ENCODE peak calls at places on chromosomes 12 and 14, in nine cellular contexts. F is left lung, U is A549, L is fibroblast of mammary gland, Q is BE2C, X is AG04450, Z is tibial artery, Y is pancreas, N is heart right ventricle. O is an unnamed sample.

GRCh38 chr14:55133416-55133815 is 4.4 kb downstream of the LGALS3 start:
- DNase-seq in X (no peak), N (no peak), L (peak; percentile 74), Q (no peak), F (no peak), U (no peak), Y (no peak), Z (no peak), O (no peak)

GRCh38 chr12:11959117-11959823 is 111.5 kb upstream of the BCL2L14 start:
- DNase-seq in Y (no peak), Z (no peak), N (no peak), X (no peak), Q (no peak), U (no peak), L (peak; percentile 55), F (no peak), O (no peak)

GRCh38 chr14:75811136-75811839 is 150.2 kb downstream of the TTLL5 start:
- DNase-seq in U (no peak), L (no peak), N (no peak), F (no peak), Y (no peak), X (no peak), Z (no peak), Q (no peak), O (no peak)

GRCh38 chr14:22830329-22831010 is 783 bp downstream of the MRPL52 start:
- DNase-seq in X (no peak), F (no peak), Z (no peak), U (no peak), Y (no peak), L (no peak), N (no peak), Q (no peak), O (no peak)

GRCh38 chr14:61877050-61877390 is 114.8 kb downstream of the SNAPC1 start:
- DNase-seq in N (no peak), Y (no peak), L (no peak), X (no peak), U (no peak), Q (no peak), F (no peak), Z (no peak), O (no peak)

GRCh38 chr14:64324461-64325255 is 30.5 kb upstream of the ESR2 start:
- DNase-seq in U (no peak), X (no peak), Y (no peak), F (no peak), L (peak; percentile 55), Z (no peak), Q (no peak), N (no peak), O (peak; percentile 65)

GRCh38 chr12:21882635-21883034 is 58.6 kb downstream of the ABCC9 start:
- DNase-seq in L (no peak), F (no peak), U (no peak), N (no peak), X (no peak), Q (no peak), Z (no peak), Y (no peak), O (no peak)

GRCh38 chr14:55075628-55076027 is 24.2 kb downstream of the MAPK1IP1L start:
- DNase-seq in F (no peak), X (no peak), L (peak; percentile 23), Z (no peak), N (no peak), Q (no peak), U (no peak), Y (no peak), O (peak; percentile 48)

GRCh38 chr14:91395998-91396660 is 21.5 kb downstream of the CCDC88C start:
- DNase-seq in X (no peak), Q (no peak), L (no peak), U (no peak), F (no peak), Z (no peak), Y (no peak), N (no peak), O (no peak)

GRCh38 chr14:91398707-91399106 is 18.9 kb downstream of the CCDC88C start:
- DNase-seq in Q (peak; percentile 66), Z (no peak), X (no peak), N (no peak), F (no peak), U (no peak), L (no peak), Y (no peak), O (no peak)

GRCh38 chr14:91396959-91397815 is 20.4 kb downstream of the CCDC88C start:
- DNase-seq in U (no peak), N (no peak), Y (peak; percentile 73), X (no peak), L (no peak), F (peak; percentile 71), Z (no peak), Q (no peak), O (no peak)

GRCh38 chr14:91399868-91400640 is 17.6 kb downstream of the CCDC88C start:
- DNase-seq in F (no peak), L (no peak), Q (no peak), N (no peak), Y (no peak), X (no peak), Z (no peak), U (no peak), O (no peak)

DNA sequence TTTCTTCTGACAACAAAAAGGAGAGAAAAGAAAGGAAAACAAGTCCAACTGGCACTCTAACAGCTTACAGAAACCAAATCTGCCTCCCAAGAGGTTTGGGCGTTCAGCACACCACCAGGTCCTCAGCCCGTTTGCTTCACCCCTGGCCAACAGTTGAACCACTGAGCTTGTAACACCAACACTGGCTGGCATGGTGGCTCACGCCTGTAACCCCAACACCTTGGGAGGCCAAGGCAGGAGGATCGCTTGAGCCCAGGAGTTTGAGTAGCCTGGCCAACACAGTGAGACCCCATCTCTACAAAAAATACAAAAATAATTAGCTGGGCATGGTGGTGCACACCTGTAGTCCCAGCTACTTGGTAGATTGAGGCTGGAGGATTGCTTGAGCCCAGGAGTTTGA is 19.4 kb downstream of the CCDC88C start:
- DNase-seq in L (no peak), Z (no peak), Q (no peak), X (no peak), U (no peak), N (no peak), F (no peak), Y (no peak), O (no peak)
- H3K4me3 ChIP-seq in L (no peak overlapping the region), Z (no peak overlapping the region), Q (no peak overlapping the region), X (no peak overlapping the region), U (no peak overlapping the region), N (no peak overlapping the region), F (no peak overlapping the region), Y (no peak overlapping the region), O (no peak overlapping the region)

DNA sequence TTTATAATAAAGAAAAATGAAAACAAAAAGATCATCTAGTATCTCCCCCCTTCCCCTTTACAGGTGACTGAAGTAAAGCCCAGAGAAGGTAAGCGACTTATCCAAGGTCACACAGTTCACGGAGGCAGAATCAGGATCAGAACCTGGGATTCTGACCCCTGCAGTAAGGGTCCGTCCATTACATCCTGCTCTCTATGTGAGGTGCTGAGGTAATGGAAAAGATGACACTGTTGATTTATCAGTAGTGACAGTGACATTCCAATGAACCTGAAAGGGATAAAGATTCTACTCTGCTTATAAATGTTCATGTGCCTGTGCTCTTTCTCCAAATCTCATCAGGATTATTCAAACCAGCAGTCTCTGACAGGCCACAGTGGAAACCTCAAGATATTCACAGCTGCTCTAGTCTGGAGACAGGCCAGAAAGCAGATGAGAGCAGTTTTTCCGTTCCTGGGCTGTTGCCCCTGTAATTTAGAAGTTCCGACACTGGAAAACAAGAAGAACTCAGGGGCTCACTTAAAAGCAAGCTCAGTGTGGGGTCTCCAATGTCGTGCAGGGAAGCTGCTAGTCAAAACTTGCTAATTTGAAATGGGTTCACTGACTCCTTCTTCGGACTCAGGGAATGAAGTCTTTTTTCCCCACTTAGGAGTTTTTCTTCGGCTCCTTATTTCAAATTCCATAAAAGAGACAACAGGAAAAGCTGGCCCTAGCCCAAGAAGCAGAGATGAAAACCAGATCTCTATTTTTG is 131.7 kb upstream of the EEA1 start:
- DNase-seq in N (no peak), Y (no peak), L (peak; percentile 50), F (no peak), Z (no peak), Q (no peak), X (peak; percentile 34), U (no peak), O (peak; percentile 52)
- TF ChIP-seq CTCF in N (no peak), Y (no peak), L (peak; percentile 21), F (no peak), Z (no peak), Q (no peak), X (peak; percentile 28), U (no peak), O (peak; percentile 24)

GRCh38 chr12:108854453-108855283 is 2.7 kb downstream of the SSH1 start:
- DNase-seq in F (peak; percentile 63), U (peak; percentile 75), Z (peak; percentile 74), L (peak; percentile 100), N (peak; percentile 43), Q (no peak), Y (no peak), X (peak; percentile 93), O (peak; percentile 98)

GRCh38 chr12:108857158-108857407 is 300 bp downstream of the SSH1 start:
- DNase-seq in Q (no peak), X (no peak), Z (peak; percentile 29), U (no peak), N (no peak), Y (no peak), L (no peak), F (no peak), O (no peak)

GRCh38 chr12:108856428-108857157 is 790 bp downstream of the SSH1 start:
- DNase-seq in X (no peak), U (no peak), Y (peak; percentile 76), L (peak; percentile 78), Z (peak; percentile 77), F (peak; percentile 80), Q (peak; percentile 60), N (peak; percentile 79), O (peak; percentile 93)

GRCh38 chr12:108855284-108856169 is 1.9 kb downstream of the SSH1 start:
- DNase-seq in N (no peak), Y (no peak), Z (no peak), X (no peak), Q (no peak), L (peak; percentile 38), F (no peak), U (no peak), O (no peak)

DNA sequence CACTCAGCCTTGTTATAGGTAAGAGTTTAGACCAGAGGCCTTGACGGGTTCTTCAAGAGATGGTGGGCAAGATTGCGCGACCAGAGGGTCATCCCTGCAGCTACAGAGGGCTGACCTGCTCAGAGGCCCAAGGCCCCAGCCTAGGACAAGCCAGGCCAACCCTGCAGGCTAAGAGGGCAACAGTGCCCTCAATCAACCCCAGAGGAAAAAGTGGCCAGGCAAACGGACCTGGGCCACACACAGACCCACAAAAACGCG is 1.3 kb downstream of the SSH1 start:
- DNase-seq in N (no peak), Q (no peak), L (no peak), F (no peak), X (no peak), Z (no peak), Y (no peak), U (no peak), O (no peak)
- H3K4me3 ChIP-seq in N (peak overlapping the region; percentile 70), Q (peak overlapping the region; percentile 83), L (peak overlapping the region; percentile 99), F (peak overlapping the region; percentile 82), X (peak overlapping the region; percentile 100), Z (peak overlapping the region; percentile 86), Y (peak overlapping the region; percentile 77), U (peak overlapping the region; percentile 78), O (peak overlapping the region; percentile 100)

DNA sequence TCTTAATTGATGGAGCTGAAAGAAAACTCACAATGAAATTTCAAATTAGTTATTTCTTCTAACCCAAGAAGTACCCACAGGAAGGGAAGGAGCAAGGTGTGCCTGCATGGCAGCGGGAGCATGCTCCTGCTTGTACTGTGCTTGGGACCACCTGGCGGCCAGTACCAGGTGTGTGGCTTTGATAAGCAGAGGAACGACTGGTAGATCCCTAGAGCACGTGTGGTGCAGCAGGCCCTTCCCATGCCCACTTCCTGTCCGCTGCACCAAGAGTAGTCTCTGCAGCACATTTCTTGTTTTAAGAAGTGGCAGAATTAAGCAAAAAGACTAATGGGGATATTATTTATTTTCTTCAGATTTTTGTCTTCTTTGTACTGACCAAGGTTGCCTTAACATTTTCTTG is 122.3 kb upstream of the ATF1 start:
- DNase-seq in F (no peak), N (no peak), X (no peak), Q (no peak), Y (peak; percentile 60), U (no peak), L (no peak), Z (no peak), O (no peak)
- TF ChIP-seq CTCF in F (no peak), N (no peak), X (no peak), Q (no peak), Y (no peak), U (no peak), L (no peak), Z (no peak), O (no peak)

O was measured in AG10803.